ENCODE peak calls at places on chromosomes 1 and 21, in five cellular contexts. T is ovary, F is Kasumi-1, M is lower leg skin, R is NCI-H748 treated with DMSO at 0.1 percent for 48 hours. Z is an unnamed sample.

GRCh38 chr21:15669247-15669646 is 60.5 kb upstream of the USP25 start:
- DNase-seq in M (no peak), F (no peak), R (no peak), T (no peak), Z (no peak)

GRCh38 chr1:220691039-220691684 is 999 bp downstream of the C1orf115 start:
- DNase-seq in F (no peak), T (no peak), M (no peak), R (peak), Z (no peak)

GRCh38 chr1:3471356-3472087 is 17.1 kb downstream of the ARHGEF16 start:
- DNase-seq in M (no peak), T (peak), F (no peak), R (no peak), Z (no peak)

GRCh38 chr21:31159808-31160207 is 121.5 kb upstream of the KRTAP19-8 start:
- DNase-seq in R (no peak), M (no peak), T (no peak), F (no peak), Z (no peak)

GRCh38 chr1:101198842-101199636 is 37.8 kb upstream of the S1PR1 start:
- DNase-seq in R (no peak), F (no peak), M (no peak), T (no peak), Z (no peak)

GRCh38 chr1:61152066-61152465 is 69.7 kb downstream of the NFIA start:
- DNase-seq in M (no peak), T (no peak), R (no peak), F (no peak), Z (no peak)

GRCh38 chr1:1117469-1117831 is 1.6 kb upstream of the C1orf159 start:
- DNase-seq in R (no peak), F (no peak), M (no peak), T (no peak), Z (no peak)

GRCh38 chr1:4963251-4963650 is 308.8 kb downstream of the AJAP1 start:
- DNase-seq in R (no peak), F (no peak), M (peak), T (no peak), Z (no peak)

GRCh38 chr1:18414321-18414720 is 66.4 kb upstream of the KLHDC7A start:
- DNase-seq in F (no peak), T (no peak), M (peak), R (no peak), Z (no peak)

GRCh38 chr1:11138952-11139351 is 39.3 kb upstream of the EXOSC10 start:
- DNase-seq in F (no peak), T (no peak), M (no peak), R (no peak), Z (no peak)

GRCh38 chr1:33074193-33074945 is 6.6 kb upstream of the AZIN2 start:
- DNase-seq in M (no peak), T (no peak), F (no peak), R (no peak), Z (no peak)

Z was measured in SHP77 treated with DMSO at 0.1 percent for 48 hours.